ENCODE peak calls at places on chromosomes 13 and 19, in five cellular contexts. W, Y, N, X and Q are unnamed samples.

GRCh38 chr13:43908156-43909126 is 28.7 kb downstream of the LACC1 start:
- DNase-seq in X (no peak), N (peak; percentile 20), W (peak; percentile 36), Y (no peak), Q (no peak)

GRCh38 chr13:19845758-19846157 is 17.7 kb downstream of the ZMYM5 start:
- DNase-seq in X (no peak), N (peak; percentile 57), Y (peak; percentile 35), W (peak; percentile 32), Q (peak; percentile 7)

GRCh38 chr13:49667773-49668172 is 23.5 kb downstream of the EBPL start:
- DNase-seq in X (no peak), W (no peak), Y (no peak), N (no peak), Q (no peak)

GRCh38 chr13:51494151-51494550 is 41.3 kb upstream of the INTS6 start:
- DNase-seq in W (no peak), N (no peak), Y (no peak), X (no peak), Q (no peak)

GRCh38 chr13:95403349-95404140 is 102.3 kb upstream of the ABCC4 start:
- DNase-seq in W (no peak), N (no peak), X (no peak), Y (no peak), Q (no peak)

GRCh38 chr13:32538234-32538620 is 368 bp downstream of the N4BP2L2 start:
- DNase-seq in N (peak; percentile 76), W (peak; percentile 45), X (no peak), Y (no peak), Q (peak; percentile 27)

GRCh38 chr19:6811906-6812305 is 39.4 kb downstream of the VAV1 start:
- DNase-seq in Y (peak; percentile 77), X (peak; percentile 12), W (peak; percentile 73), N (peak; percentile 31), Q (peak; percentile 61)

GRCh38 chr13:21556051-21556450 is 47.9 kb downstream of the MICU2 start:
- DNase-seq in Y (no peak), X (no peak), W (no peak), N (no peak), Q (no peak)

GRCh38 chr19:18379803-18380747 is 5.9 kb upstream of the GDF15 start:
- DNase-seq in Y (peak; percentile 60), N (peak; percentile 98), W (no peak), X (no peak), Q (no peak)

GRCh38 chr19:17329061-17329767 is 5.4 kb downstream of the ANO8 start:
- DNase-seq in N (no peak), X (no peak), Y (no peak), W (no peak), Q (no peak)

GRCh38 chr13:26961890-26962615 is 201.5 kb upstream of the GPR12 start:
- DNase-seq in Y (no peak), W (no peak), X (no peak), N (peak; percentile 92), Q (no peak)

GRCh38 chr19:8158411-8159074 is 9.2 kb upstream of the FBN3 start:
- DNase-seq in N (peak; percentile 87), X (peak; percentile 57), W (peak; percentile 78), Y (peak; percentile 77), Q (peak; percentile 75)

GRCh38 chr19:33293255-33294057 is 8.9 kb downstream of the CEBPA start:
- DNase-seq in X (no peak), N (peak; percentile 93), W (no peak), Y (peak; percentile 50), Q (peak; percentile 64)

GRCh38 chr19:44050740-44051653 is 839 bp upstream of the ZNF223 start:
- DNase-seq in Y (no peak), X (no peak), N (no peak), W (no peak), Q (no peak)

GRCh38 chr13:35781661-35782060 is 305.2 kb upstream of the MAB21L1 start:
- DNase-seq in X (no peak), W (no peak), N (no peak), Y (no peak), Q (no peak)

GRCh38 chr13:113550453-113550852 is 34.1 kb upstream of the TFDP1 start:
- DNase-seq in Y (no peak), N (no peak), W (no peak), X (no peak), Q (no peak)

GRCh38 chr13:113432509-113433270 is 20.6 kb downstream of the ADPRHL1 start:
- DNase-seq in X (no peak), Y (no peak), N (no peak), W (no peak), Q (no peak)

GRCh38 chr13:94416454-94417080 is 62.9 kb downstream of the DCT start:
- DNase-seq in W (peak; percentile 24), N (peak; percentile 67), Y (peak; percentile 3), X (no peak), Q (peak; percentile 84)

GRCh38 chr13:36839981-36840380 is 21.0 kb downstream of the RFXAP start:
- DNase-seq in Y (no peak), W (no peak), N (no peak), X (no peak), Q (no peak)

GRCh38 chr13:114011226-114011625 is 37.4 kb upstream of the C13orf46 start:
- DNase-seq in X (no peak), N (no peak), W (no peak), Y (no peak), Q (no peak)

GRCh38 chr13:83941669-83942335 is 59.5 kb upstream of the SLITRK1 start:
- DNase-seq in W (no peak), Y (no peak), X (no peak), N (peak; percentile 13), Q (no peak)

GRCh38 chr19:47541507-47541906 is 26.6 kb upstream of the NAPA start:
- DNase-seq in X (peak; percentile 13), W (no peak), Y (no peak), N (no peak), Q (no peak)

GRCh38 chr13:70964124-70964523 is 855.9 kb upstream of the KLHL1 start:
- DNase-seq in Y (no peak), X (no peak), N (peak; percentile 38), W (no peak), Q (peak; percentile 57)
- TF ChIP-seq FOXM1 in Y (no peak), X (no peak), N (no peak), W (no peak), Q (no peak)

GRCh38 chr13:71879129-71879535 is 12.1 kb upstream of the DACH1 start:
- DNase-seq in N (peak; percentile 27), X (no peak), W (peak; percentile 33), Y (no peak), Q (peak; percentile 69)
- TF ChIP-seq FOXM1 in N (no peak), X (no peak), W (no peak), Y (no peak), Q (no peak)

GRCh38 chr19:1777149-1777548 is 23.8 kb downstream of the ONECUT3 start:
- DNase-seq in W (no peak), N (no peak), X (no peak), Y (no peak), Q (no peak)

GRCh38 chr19:1773173-1773572 is 19.9 kb downstream of the ONECUT3 start:
- DNase-seq in W (no peak), Y (no peak), X (no peak), N (no peak), Q (no peak)

GRCh38 chr19:1775951-1776605 is 22.8 kb downstream of the ONECUT3 start:
- DNase-seq in W (peak; percentile 37), Y (no peak), N (no peak), X (no peak), Q (no peak)

GRCh38 chr19:1776606-1777147 is 23.4 kb downstream of the ONECUT3 start:
- DNase-seq in W (no peak), Y (no peak), N (no peak), X (no peak), Q (no peak)

GRCh38 chr19:1774999-1775772 is 21.9 kb downstream of the ONECUT3 start:
- DNase-seq in N (no peak), W (peak; percentile 72), Y (peak; percentile 84), X (no peak), Q (peak; percentile 69)
- TF ChIP-seq FOXM1 in N (no peak), W (no peak), Y (peak; percentile 86), X (no peak), Q (no peak)

GRCh38 chr19:42113641-42114348 is 18.5 kb downstream of the POU2F2 start:
- DNase-seq in W (no peak), N (peak; percentile 33), Y (no peak), X (peak; percentile 40), Q (no peak)
- TF ChIP-seq FOXM1 in W (no peak), N (no peak), Y (no peak), X (no peak), Q (no peak)

GRCh38 chr19:12772323-12772722 is 3.0 kb downstream of the HOOK2 start:
- DNase-seq in X (no peak), N (no peak), W (no peak), Y (no peak), Q (no peak)

GRCh38 chr19:12770922-12771321 is 4.4 kb downstream of the HOOK2 start:
- DNase-seq in Y (no peak), W (no peak), X (no peak), N (no peak), Q (no peak)

GRCh38 chr19:12774588-12775555 is at the start of gene HOOK2:
- DNase-seq in Y (no peak), N (no peak), W (no peak), X (no peak), Q (no peak)

GRCh38 chr19:12777217-12778019 is 2.1 kb upstream of the HOOK2 start:
- DNase-seq in Y (peak; percentile 82), W (peak; percentile 89), N (peak; percentile 50), X (no peak), Q (peak; percentile 76)

GRCh38 chr19:12773571-12773970 is 1.8 kb downstream of the HOOK2 start:
- DNase-seq in Y (no peak), N (no peak), X (no peak), W (no peak), Q (no peak)
- TF ChIP-seq FOXM1 in Y (no peak), N (no peak), X (no peak), W (no peak), Q (no peak)